ENCODE peak calls at places on chromosomes 7 and 10, in four cellular contexts. K is HFF-Myc, X is A549, L is astrocyte of the spinal cord. R is an unnamed sample.

GRCh38 chr7:106283501-106283830 is 1.3 kb downstream of the NAMPT start:
- DNase-seq in X (no peak), K (no peak), L (no peak), R (no peak)

GRCh38 chr7:78368781-78369180 is 570.2 kb downstream of the PHTF2 start:
- DNase-seq in X (no peak), L (no peak), K (no peak), R (no peak)

GRCh38 chr7:5636914-5637313 is 144.5 kb downstream of the RNF216 start:
- DNase-seq in L (peak), X (peak), K (peak), R (peak)

GRCh38 chr7:23295401-23295697 is 3.8 kb upstream of the MALSU1 start:
- DNase-seq in L (no peak), X (no peak), K (no peak), R (no peak)

GRCh38 chr7:109545686-109546085 is 976.0 kb downstream of the DNAJB9 start:
- DNase-seq in L (no peak), K (no peak), X (no peak), R (no peak)

GRCh38 chr7:35258125-35258890 is 4.4 kb upstream of the TBX20 start:
- DNase-seq in L (no peak), K (no peak), X (no peak), R (no peak)

GRCh38 chr7:93117327-93117726 is 452 bp downstream of the SAMD9 start:
- DNase-seq in L (no peak), K (no peak), X (no peak), R (no peak)

GRCh38 chr10:116848032-116848911 is 1.0 kb upstream of the ENO4 start:
- DNase-seq in X (no peak), K (no peak), L (peak), R (no peak)

GRCh38 chr10:31479752-31480151 is 160.7 kb downstream of the ZEB1 start:
- DNase-seq in X (no peak), K (no peak), L (no peak), R (no peak)

GRCh38 chr10:49408437-49409306 is 12.8 kb upstream of the DRGX start:
- DNase-seq in K (no peak), X (no peak), L (no peak), R (no peak)

GRCh38 chr10:99433378-99434020 is 3.1 kb upstream of the GOT1 start:
- DNase-seq in X (peak), K (no peak), L (no peak), R (no peak)

GRCh38 chr10:99431190-99431549 is 746 bp upstream of the GOT1 start:
- DNase-seq in X (peak), L (peak), K (no peak), R (no peak)

GRCh38 chr10:99432881-99433280 is 2.5 kb upstream of the GOT1 start:
- DNase-seq in X (no peak), L (no peak), K (no peak), R (no peak)

GRCh38 chr10:99430451-99431189 is at the start of gene GOT1:
- DNase-seq in X (peak), L (peak), K (peak), R (peak)

DNA sequence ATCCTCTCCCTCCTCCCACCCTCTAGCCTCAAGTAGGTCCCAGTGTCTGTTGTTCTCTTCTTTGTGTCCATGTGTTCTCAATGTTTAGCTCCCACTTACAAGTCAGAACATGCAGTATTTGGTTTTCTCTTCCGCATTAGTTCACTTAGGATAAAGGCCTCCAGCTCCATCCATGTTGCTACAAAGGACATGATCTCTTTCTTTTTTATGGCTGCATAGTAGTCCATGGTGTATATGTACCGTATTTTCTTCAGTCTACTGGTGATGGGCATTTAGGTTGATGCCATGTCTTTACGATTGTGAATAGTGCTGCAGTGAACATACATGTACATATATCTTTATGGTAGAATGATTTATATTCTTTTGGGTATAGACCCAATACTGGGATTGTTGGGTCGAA is 1.6 kb upstream of the GOT1 start:
- DNase-seq in K (no peak), X (no peak), L (no peak), R (no peak)
- H3K4me3 ChIP-seq in K (peak), X (peak), L (no peak), R (no peak)

GRCh38 chr7:27106906-27107250 is 4.4 kb upstream of the HOXA2 start:
- DNase-seq in L (peak), X (no peak), K (no peak), R (no peak)
- H3K4me3 ChIP-seq in L (peak), X (no peak), K (no peak), R (peak)

DNA sequence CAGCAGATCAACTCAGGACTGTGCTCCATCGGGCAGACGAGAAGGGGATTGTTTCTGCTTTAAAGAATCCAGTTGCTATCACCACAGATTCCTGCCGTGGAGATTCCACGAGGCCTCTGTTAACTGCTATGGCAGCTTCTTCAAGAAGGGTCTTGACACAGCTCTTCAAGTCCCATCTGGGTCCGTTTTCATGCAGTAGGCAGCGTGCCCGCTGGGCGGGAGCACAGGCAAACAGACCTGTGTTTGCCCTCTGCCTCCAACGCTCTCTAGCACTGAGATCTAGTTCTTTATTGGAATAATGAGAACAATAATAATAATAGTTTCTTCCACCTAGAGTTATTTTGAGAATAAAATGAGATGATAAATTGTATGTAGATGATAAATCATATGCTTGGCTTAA is 127.2 kb upstream of the SP8 start:
- DNase-seq in X (peak), K (no peak), L (no peak), R (no peak)
- H3K4me3 ChIP-seq in X (no peak), K (no peak), L (no peak), R (no peak)

GRCh38 chr7:28904539-28905143 is 53.5 kb downstream of the TRIL start:
- DNase-seq in X (no peak), L (no peak), K (no peak), R (no peak)
- H3K4me3 ChIP-seq in X (no peak), L (peak), K (peak), R (no peak)

GRCh38 chr7:157010588-157011332 is at the start of gene MNX1:
- DNase-seq in X (peak), L (no peak), K (no peak), R (peak)

GRCh38 chr7:157009778-157010587 is 480 bp downstream of the MNX1 start:
- DNase-seq in X (no peak), K (no peak), L (no peak), R (no peak)

GRCh38 chr7:157008206-157009169 is 2.0 kb downstream of the MNX1 start:
- DNase-seq in X (no peak), L (no peak), K (no peak), R (no peak)

GRCh38 chr7:157007470-157008066 is 2.9 kb downstream of the MNX1 start:
- DNase-seq in X (no peak), L (no peak), K (no peak), R (no peak)

DNA sequence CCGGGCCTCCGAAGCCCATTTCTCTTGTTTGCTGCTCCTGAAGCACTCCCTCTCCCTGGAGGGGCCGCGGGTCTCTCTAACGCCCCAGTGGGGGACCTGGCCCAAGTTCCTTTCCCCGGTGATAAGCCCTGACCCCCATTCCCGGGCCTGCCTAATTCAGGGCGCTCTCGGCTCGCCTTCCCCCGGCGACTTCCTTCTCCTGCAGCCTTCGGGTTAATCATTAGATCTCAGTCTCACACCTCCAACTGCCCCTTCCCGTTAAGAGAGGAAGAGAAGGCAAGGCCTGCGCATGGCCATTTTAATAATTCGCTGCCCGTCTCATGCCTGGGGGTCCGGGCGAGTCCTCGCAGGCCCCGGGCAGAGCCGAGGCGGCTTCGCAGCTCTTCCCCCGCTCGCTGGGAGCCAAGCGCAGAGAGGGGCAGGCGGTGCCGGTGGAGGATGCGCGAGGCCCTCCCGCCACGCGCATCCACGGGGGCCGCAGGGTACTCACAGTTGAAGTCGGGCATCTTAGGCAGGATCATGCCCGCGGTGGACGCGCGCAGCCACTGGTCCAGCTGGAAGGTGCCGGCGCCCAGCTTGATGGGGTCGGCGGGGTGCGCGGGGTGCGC is 1.2 kb downstream of the MNX1 start:
- DNase-seq in K (no peak), L (no peak), X (peak), R (peak)
- H3K4me3 ChIP-seq in K (no peak), L (no peak), X (peak), R (peak)

GRCh38 chr10:27506280-27506679 is 2.2 kb downstream of the RAB18 start:
- DNase-seq in L (no peak), K (no peak), X (no peak), R (no peak)
- H3K4me3 ChIP-seq in L (no peak), K (no peak), X (no peak), R (no peak)

GRCh38 chr10:94358480-94358879 is 4.3 kb downstream of the NOC3L start:
- DNase-seq in L (peak), X (no peak), K (peak), R (peak)
- H3K4me3 ChIP-seq in L (peak), X (no peak), K (peak), R (no peak)